ENCODE peak calls at places on chromosome 18, in nine cellular contexts. Y is progenitor cell of endocrine pancreas, T is esophagus squamous epithelium, E is vagina, R is fibroblast of mammary gland, I is coronary artery, X is sigmoid colon, M is fibroblast of pulmonary artery, A is BE2C. O is an unnamed sample.
A peak's percentile ranks its signal among the peaks of the same experiment; 100 is the strongest.

GRCh38 chr18:31042068-31042390 is 513 bp downstream of the DSC3 start:
- DNase-seq in Y (peak; percentile 19), T (no peak), E (no peak), R (no peak), I (no peak), X (no peak), M (no peak), A (no peak), O (no peak)

GRCh38 chr18:22839488-22839930 is 93.6 kb upstream of the RBBP8 start:
- DNase-seq in Y (no peak), T (no peak), E (no peak), R (no peak), I (no peak), X (no peak), M (no peak), A (no peak), O (no peak)

GRCh38 chr18:58080516-58080915 is 36.5 kb downstream of the NEDD4L start:
- DNase-seq in Y (no peak), T (no peak), E (no peak), R (no peak), I (no peak), X (no peak), M (no peak), A (peak; percentile 27), O (no peak)

GRCh38 chr18:74316257-74317180 is 880 bp downstream of the C18orf63 start:
- DNase-seq in Y (no peak), T (no peak), E (no peak), R (peak; percentile 52), I (no peak), X (no peak), M (peak; percentile 88), A (no peak), O (no peak)

GRCh38 chr18:49744395-49744987 is 68.8 kb downstream of the ACAA2 start:
- DNase-seq in Y (no peak), T (no peak), E (no peak), R (no peak), I (no peak), X (no peak), M (no peak), A (no peak), O (no peak)

GRCh38 chr18:43587538-43588153 is 310.4 kb upstream of the SYT4 start:
- DNase-seq in Y (no peak), T (no peak), E (no peak), R (peak; percentile 46), I (no peak), X (no peak), M (peak; percentile 63), A (no peak), O (no peak)

GRCh38 chr18:52615321-52615720 is 275.3 kb downstream of the DCC start:
- DNase-seq in Y (no peak), T (no peak), E (no peak), R (no peak), I (no peak), X (no peak), M (no peak), A (no peak), O (no peak)

GRCh38 chr18:75121266-75121665 is 87.7 kb downstream of the PTGR3 start:
- DNase-seq in Y (no peak), T (no peak), E (no peak), R (no peak), I (peak; percentile 50), X (no peak), M (no peak), A (no peak), O (no peak)

GRCh38 chr18:7977897-7978296 is 410.8 kb downstream of the PTPRM start:
- DNase-seq in Y (no peak), T (no peak), E (no peak), R (no peak), I (no peak), X (no peak), M (no peak), A (no peak), O (no peak)

GRCh38 chr18:58351776-58352175 is 277.1 kb downstream of the ALPK2 start:
- DNase-seq in Y (no peak), T (no peak), E (no peak), R (no peak), I (no peak), X (no peak), M (no peak), A (no peak), O (no peak)

GRCh38 chr18:48934708-48935432 is 15.9 kb downstream of the SMAD7 start:
- DNase-seq in Y (no peak), T (no peak), E (no peak), R (no peak), I (peak; percentile 79), X (peak; percentile 80), M (peak; percentile 59), A (no peak), O (no peak)

GRCh38 chr18:58097127-58097906 is 53.3 kb downstream of the NEDD4L start:
- DNase-seq in Y (no peak), T (no peak), E (no peak), R (no peak), I (no peak), X (no peak), M (no peak), A (no peak), O (no peak)

GRCh38 chr18:6482198-6482977 is 67.7 kb upstream of the L3MBTL4 start:
- DNase-seq in Y (peak; percentile 57), T (no peak), E (no peak), R (peak; percentile 93), I (peak; percentile 80), X (peak; percentile 84), M (peak; percentile 55), A (peak; percentile 37), O (no peak)

GRCh38 chr18:67217551-67218166 is 298.9 kb downstream of the DSEL start:
- DNase-seq in Y (peak; percentile 41), T (no peak), E (no peak), R (peak; percentile 84), I (no peak), X (peak; percentile 71), M (peak; percentile 87), A (peak; percentile 41), O (no peak)

GRCh38 chr18:48629730-48630324 is 91.0 kb downstream of the CTIF start:
- DNase-seq in Y (no peak), T (no peak), E (no peak), R (peak; percentile 99), I (no peak), X (peak; percentile 65), M (peak; percentile 97), A (peak; percentile 30), O (no peak)

GRCh38 chr18:6741290-6741689 is 11.8 kb downstream of the ARHGAP28 start:
- DNase-seq in Y (no peak), T (no peak), E (no peak), R (peak; percentile 99), I (no peak), X (no peak), M (peak; percentile 94), A (no peak), O (no peak)

GRCh38 chr18:26190506-26190905 is 35.7 kb upstream of the TAF4B start:
- DNase-seq in Y (no peak), T (no peak), E (no peak), R (no peak), I (no peak), X (no peak), M (no peak), A (no peak), O (no peak)

GRCh38 chr18:23716966-23717365 is 27.7 kb downstream of the LAMA3 start:
- DNase-seq in Y (no peak), T (no peak), E (no peak), R (no peak), I (no peak), X (no peak), M (no peak), A (no peak), O (no peak)

DNA sequence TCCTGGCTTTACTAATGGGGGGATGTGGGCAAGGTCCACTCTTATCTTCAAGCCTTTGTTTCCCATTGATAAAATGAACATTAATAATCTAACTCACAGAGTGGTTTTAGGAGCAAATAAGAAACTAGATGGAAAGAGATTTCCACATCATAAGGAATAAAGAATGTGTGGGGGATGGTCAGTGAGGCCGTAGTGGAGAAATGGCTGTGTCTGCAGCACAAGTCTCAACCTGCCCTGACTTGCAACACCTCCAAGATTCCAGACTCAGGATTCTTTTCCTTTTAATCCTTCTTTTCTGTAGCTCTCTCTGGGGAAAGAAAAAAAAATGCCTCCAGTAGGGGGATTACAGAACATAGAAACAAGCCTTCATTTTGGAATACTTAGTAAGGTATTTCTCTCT is 124.2 kb upstream of the MEX3C start:
- DNase-seq in Y (no peak), T (no peak), E (no peak), R (no peak), I (no peak), X (no peak), M (peak; percentile 56), A (no peak), O (no peak)
- TF ChIP-seq CTCF in Y (no peak), T (no peak), E (no peak), R (no peak), I (no peak), X (no peak), M (no peak), A (no peak), O (no peak)

GRCh38 chr18:78984941-78985784 is 5.5 kb downstream of the SALL3 start:
- DNase-seq in Y (no peak), T (no peak), E (peak; percentile 14), R (peak; percentile 32), I (no peak), X (no peak), M (peak; percentile 29), A (no peak), O (no peak)
- TF ChIP-seq CTCF in Y (peak; percentile 50), T (no peak), E (no peak), R (peak; percentile 21), I (no peak), X (no peak), M (no peak), A (no peak), O (no peak)

GRCh38 chr18:11309172-11309571 is 159.8 kb upstream of the PIEZO2 start:
- DNase-seq in Y (no peak), T (no peak), E (no peak), R (peak; percentile 45), I (no peak), X (no peak), M (peak; percentile 35), A (peak; percentile 50), O (no peak)
- TF ChIP-seq CTCF in Y (no peak), T (no peak), E (no peak), R (peak; percentile 36), I (no peak), X (no peak), M (peak; percentile 15), A (peak; percentile 57), O (peak; percentile 8)

GRCh38 chr18:72544092-72544886 is at the start of gene CBLN2:
- DNase-seq in Y (peak; percentile 71), T (no peak), E (no peak), R (peak; percentile 51), I (no peak), X (no peak), M (peak; percentile 74), A (peak; percentile 78), O (peak; percentile 97)

GRCh38 chr18:72542993-72543361 is 1.2 kb downstream of the CBLN2 start:
- DNase-seq in Y (no peak), T (no peak), E (no peak), R (no peak), I (no peak), X (no peak), M (no peak), A (peak; percentile 9), O (no peak)

GRCh38 chr18:72539861-72540260 is 4.3 kb downstream of the CBLN2 start:
- DNase-seq in Y (no peak), T (no peak), E (no peak), R (no peak), I (no peak), X (no peak), M (no peak), A (no peak), O (no peak)

GRCh38 chr18:72543362-72544055 is 633 bp downstream of the CBLN2 start:
- DNase-seq in Y (no peak), T (no peak), E (no peak), R (no peak), I (no peak), X (no peak), M (no peak), A (peak; percentile 18), O (no peak)

GRCh38 chr18:72541871-72542690 is 2.1 kb downstream of the CBLN2 start:
- DNase-seq in Y (peak; percentile 21), T (no peak), E (no peak), R (no peak), I (no peak), X (no peak), M (no peak), A (peak; percentile 29), O (no peak)
- TF ChIP-seq CTCF in Y (peak; percentile 56), T (no peak), E (no peak), R (no peak), I (no peak), X (no peak), M (no peak), A (no peak), O (no peak)

O was measured in D721Med.